ENCODE peak calls at places on chromosomes 1 and 21, in seven cellular contexts. L is D341Med, P is A549, D is GM12891, B is NCI-H1105 treated with DMSO at 0.1 percent for 48 hours, Y is fibroblast of the aortic adventitia, T is psoas muscle. U is an unnamed sample.

GRCh38 chr1:54356680-54357147 is 49.5 kb downstream of the SSBP3 start:
- DNase-seq in P (no peak), T (no peak), D (no peak), Y (no peak), B (no peak), L (no peak), U (no peak)

GRCh38 chr1:40620586-40620985 is 44.9 kb downstream of the RIMS3 start:
- DNase-seq in D (no peak), P (no peak), L (no peak), B (no peak), Y (no peak), T (no peak), U (no peak)

GRCh38 chr1:109775408-109775807 is 11.7 kb upstream of the EPS8L3 start:
- DNase-seq in B (no peak), D (no peak), L (no peak), P (no peak), T (no peak), Y (peak), U (no peak)

GRCh38 chr1:44603718-44604117 is 70.6 kb downstream of the TMEM53 start:
- DNase-seq in B (peak), T (no peak), D (no peak), P (no peak), Y (no peak), L (no peak), U (no peak)

GRCh38 chr1:5444365-5444890 is 547.8 kb downstream of the NPHP4 start:
- DNase-seq in Y (no peak), L (no peak), T (no peak), B (peak), D (no peak), P (no peak), U (no peak)

GRCh38 chr1:74714429-74715362 is 18.2 kb downstream of the CRYZ start:
- DNase-seq in Y (no peak), B (no peak), T (no peak), D (no peak), L (no peak), P (no peak), U (no peak)

GRCh38 chr1:1170215-1170890 is 3.3 kb upstream of the TTLL10 start:
- DNase-seq in B (no peak), Y (no peak), L (peak), P (no peak), D (no peak), T (peak), U (no peak)

GRCh38 chr1:7382971-7383370 is 388.1 kb upstream of the VAMP3 start:
- DNase-seq in D (no peak), T (no peak), P (no peak), B (no peak), Y (no peak), L (peak), U (no peak)

GRCh38 chr1:33443067-33443704 is 12.3 kb upstream of the PHC2 start:
- DNase-seq in L (no peak), Y (peak), B (no peak), T (no peak), P (no peak), D (no peak), U (no peak)

GRCh38 chr1:54465351-54465811 is 59.2 kb upstream of the SSBP3 start:
- DNase-seq in L (no peak), B (no peak), T (peak), D (no peak), Y (no peak), P (no peak), U (no peak)

GRCh38 chr1:52348704-52349301 is 17.2 kb downstream of the CC2D1B start:
- DNase-seq in P (no peak), Y (peak), L (peak), D (no peak), B (peak), T (no peak), U (peak)

GRCh38 chr21:14688412-14688811 is 142.3 kb upstream of the SAMSN1 start:
- DNase-seq in L (no peak), Y (no peak), B (no peak), T (no peak), P (no peak), D (no peak), U (no peak)

GRCh38 chr1:159918918-159919195 is 6.5 kb downstream of the TAGLN2 start:
- DNase-seq in L (no peak), D (no peak), Y (no peak), T (no peak), B (no peak), P (no peak), U (no peak)

GRCh38 chr1:111739984-111740765 is 980 bp upstream of the INKA2 start:
- DNase-seq in B (peak), P (peak), D (peak), T (peak), L (peak), Y (peak), U (peak)

GRCh38 chr1:16318544-16318943 is 33.7 kb downstream of the FBXO42 start:
- DNase-seq in P (no peak), D (no peak), Y (peak), B (no peak), T (peak), L (no peak), U (no peak)

GRCh38 chr1:16979475-16980327 is 719 bp downstream of the MFAP2 start:
- DNase-seq in B (peak), L (no peak), D (no peak), T (no peak), Y (peak), P (no peak), U (peak)

GRCh38 chr1:114956570-114956969 is 73.1 kb upstream of the TSHB start:
- DNase-seq in D (no peak), T (no peak), L (no peak), P (no peak), B (no peak), Y (peak), U (no peak)

GRCh38 chr21:37073417-37074194 is 552 bp downstream of the TTC3 start:
- DNase-seq in L (peak), D (peak), B (peak), P (no peak), T (no peak), Y (peak), U (no peak)

GRCh38 chr1:16147615-16147926 is 8.3 kb downstream of the EPHA2 start:
- DNase-seq in P (no peak), D (no peak), L (no peak), T (no peak), Y (no peak), B (no peak), U (no peak)

GRCh38 chr1:43586136-43586726 is 55.5 kb downstream of the PTPRF start:
- DNase-seq in P (no peak), L (no peak), D (no peak), Y (no peak), B (peak), T (no peak), U (no peak)

GRCh38 chr1:215081566-215082531 is 688 bp upstream of the KCNK2 start:
- DNase-seq in P (no peak), D (no peak), Y (peak), T (peak), L (no peak), B (no peak), U (no peak)

GRCh38 chr1:158117854-158118691 is 62.6 kb upstream of the CD1D start:
- DNase-seq in T (peak), D (peak), B (no peak), L (peak), P (peak), Y (peak), U (peak)

GRCh38 chr1:79197421-79197820 is 190.9 kb upstream of the ADGRL4 start:
- DNase-seq in P (no peak), B (no peak), D (no peak), T (no peak), L (peak), Y (peak), U (no peak)

GRCh38 chr1:118210051-118210722 is 25.2 kb upstream of the SPAG17 start:
- DNase-seq in L (no peak), Y (no peak), T (no peak), D (no peak), P (no peak), B (no peak), U (no peak)

GRCh38 chr21:45187646-45188045 is 100.0 kb downstream of the POFUT2 start:
- DNase-seq in L (no peak), B (no peak), D (no peak), Y (peak), T (no peak), P (no peak), U (no peak)

GRCh38 chr1:111275079-111275478 is 15.6 kb upstream of the CHIA start:
- DNase-seq in L (no peak), Y (peak), P (no peak), D (no peak), T (peak), B (no peak), U (no peak)

GRCh38 chr1:7042322-7043231 is 257.3 kb downstream of the CAMTA1 start:
- DNase-seq in Y (peak), D (peak), P (peak), B (peak), T (no peak), L (peak), U (peak)

GRCh38 chr1:112093372-112093694 is 103.9 kb upstream of the KCND3 start:
- DNase-seq in D (no peak), P (no peak), Y (no peak), L (no peak), T (no peak), B (no peak), U (no peak)

GRCh38 chr21:14448784-14449183 is 65.8 kb upstream of the HSPA13 start:
- DNase-seq in D (no peak), B (no peak), T (no peak), L (no peak), Y (no peak), P (no peak), U (no peak)

GRCh38 chr21:35995522-35996088 is 64.7 kb downstream of the SETD4 start:
- DNase-seq in T (no peak), L (no peak), Y (no peak), D (no peak), B (no peak), P (no peak), U (no peak)

GRCh38 chr1:99010679-99011078 is 6.0 kb upstream of the PLPPR5 start:
- DNase-seq in L (no peak), T (no peak), D (no peak), P (no peak), Y (no peak), B (no peak), U (no peak)

GRCh38 chr1:11692899-11693590 is 1.5 kb downstream of the DRAXIN start:
- DNase-seq in Y (peak), T (no peak), D (no peak), L (no peak), B (no peak), P (peak), U (no peak)

GRCh38 chr1:31051611-31052010 is 13.9 kb downstream of the PUM1 start:
- DNase-seq in Y (no peak), B (no peak), D (no peak), P (no peak), L (no peak), T (no peak), U (no peak)

GRCh38 chr1:11823366-11824137 is 17.6 kb downstream of the CLCN6 start:
- DNase-seq in B (no peak), T (no peak), P (no peak), Y (no peak), D (no peak), L (no peak), U (no peak)

GRCh38 chr1:90340604-90341003 is 345.7 kb downstream of the ZNF326 start:
- DNase-seq in D (no peak), B (peak), T (no peak), P (no peak), L (no peak), Y (no peak), U (no peak)

GRCh38 chr1:155453141-155453540 is 109.5 kb downstream of the ASH1L start:
- DNase-seq in Y (no peak), T (no peak), B (no peak), P (no peak), L (no peak), D (no peak), U (no peak)

GRCh38 chr1:39106949-39107740 is 81.0 kb downstream of the NDUFS5 start:
- DNase-seq in T (no peak), L (no peak), B (no peak), D (no peak), P (no peak), Y (no peak), U (no peak)

GRCh38 chr1:12586171-12586942 is 31.7 kb downstream of the DHRS3 start:
- DNase-seq in T (peak), B (no peak), Y (no peak), P (no peak), L (no peak), D (no peak), U (no peak)

GRCh38 chr1:68230901-68231626 is 1.3 kb downstream of the WLS start:
- DNase-seq in D (no peak), T (peak), L (peak), B (peak), P (no peak), Y (no peak), U (no peak)

U was measured in HuH-7.5.